ENCODE peak calls at places on chromosomes 5 and 9, in ten cellular contexts. D is SK-N-SH, R is tibial nerve, U is K562, K is A549, A is stomach, E is transverse colon, Q is ovary, Z is sigmoid colon, T is H1. N is an unnamed sample.

GRCh38 chr5:124718376-124718775 is 28.1 kb downstream of the ZNF608 start:
- DNase-seq in A (no peak), Z (no peak), Q (no peak), R (no peak), T (no peak), D (peak), K (no peak), E (no peak), U (no peak), N (no peak)

GRCh38 chr9:3189113-3189861 is 336.5 kb downstream of the RFX3 start:
- DNase-seq in A (no peak), K (no peak), Q (no peak), Z (no peak), R (no peak), U (no peak), D (no peak), T (no peak), E (no peak), N (no peak)

GRCh38 chr5:24633705-24634325 is 11.0 kb downstream of the CDH10 start:
- DNase-seq in K (peak), A (no peak), D (peak), U (peak), Z (no peak), R (no peak), T (no peak), E (no peak), Q (no peak), N (no peak)

GRCh38 chr9:121974421-121974820 is 118.7 kb downstream of the TTLL11 start:
- DNase-seq in U (no peak), Z (no peak), D (no peak), T (no peak), Q (no peak), R (no peak), A (no peak), E (no peak), K (no peak), N (no peak)

GRCh38 chr5:594241-594860 is 17.8 kb upstream of the CEP72 start:
- DNase-seq in T (no peak), Q (no peak), E (no peak), Z (no peak), A (peak), R (no peak), U (no peak), K (no peak), D (no peak), N (no peak)

GRCh38 chr5:34412769-34413168 is 243.4 kb upstream of the RAI14 start:
- DNase-seq in U (no peak), K (no peak), D (no peak), Q (no peak), E (no peak), T (no peak), Z (no peak), R (no peak), A (no peak), N (no peak)

GRCh38 chr9:14311940-14312572 is 1.9 kb downstream of the NFIB start:
- DNase-seq in U (no peak), D (no peak), A (no peak), E (no peak), R (no peak), K (no peak), Z (no peak), T (no peak), Q (no peak), N (no peak)

GRCh38 chr5:150261231-150261630 is 28.3 kb downstream of the CAMK2A start:
- DNase-seq in D (no peak), R (no peak), U (no peak), A (no peak), K (no peak), E (no peak), Q (no peak), T (no peak), Z (no peak), N (no peak)

GRCh38 chr9:19411316-19411715 is 2.5 kb downstream of the ACER2 start:
- DNase-seq in R (no peak), U (no peak), T (no peak), E (no peak), D (no peak), Z (no peak), K (no peak), A (no peak), Q (no peak), N (no peak)

GRCh38 chr9:19409406-19410194 is 791 bp downstream of the ACER2 start:
- DNase-seq in Z (peak), K (peak), U (peak), T (no peak), R (no peak), Q (peak), D (peak), E (peak), A (no peak), N (no peak)

GRCh38 chr9:19408693-19409405 is at the start of gene ACER2:
- DNase-seq in E (peak), R (peak), K (peak), Q (peak), Z (peak), A (peak), U (peak), D (peak), T (peak), N (peak)

GRCh38 chr9:19410195-19410503 is 1.3 kb downstream of the ACER2 start:
- DNase-seq in T (no peak), Z (no peak), R (no peak), U (no peak), Q (no peak), K (no peak), E (no peak), D (no peak), A (no peak), N (no peak)

GRCh38 chr9:19410594-19410993 is 1.8 kb downstream of the ACER2 start:
- DNase-seq in D (no peak), K (no peak), U (no peak), Z (no peak), E (no peak), T (no peak), A (no peak), Q (no peak), R (no peak), N (no peak)
- H3K27ac ChIP-seq in D (no peak), K (no peak), U (no peak), Z (no peak), E (no peak), T (no peak), A (no peak), Q (no peak), R (no peak), N (no peak)

GRCh38 chr9:127968717-127969383 is 11.9 kb downstream of the EEIG1 start:
- DNase-seq in K (peak), U (no peak), T (no peak), Q (no peak), Z (peak), R (peak), D (peak), E (peak), A (peak), N (no peak)

GRCh38 chr9:127965953-127966352 is 14.8 kb downstream of the EEIG1 start:
- DNase-seq in A (no peak), T (no peak), R (no peak), E (no peak), Q (no peak), Z (no peak), U (no peak), D (peak), K (no peak), N (no peak)

GRCh38 chr9:127966416-127967150 is 14.2 kb downstream of the EEIG1 start:
- DNase-seq in Z (peak), A (peak), R (no peak), K (no peak), Q (no peak), U (no peak), E (peak), D (peak), T (no peak), N (peak)

GRCh38 chr9:127967151-127967809 is 13.5 kb downstream of the EEIG1 start:
- DNase-seq in K (no peak), D (no peak), Q (no peak), R (no peak), T (no peak), E (no peak), Z (peak), A (no peak), U (no peak), N (no peak)

GRCh38 chr9:127968046-127968445 is 12.7 kb downstream of the EEIG1 start:
- DNase-seq in A (peak), Q (no peak), Z (peak), E (peak), T (no peak), R (no peak), D (no peak), U (no peak), K (peak), N (peak)
- TF ChIP-seq EP300 in A (no peak), Q (no peak), Z (no peak), E (peak), T (no peak), R (no peak), D (peak), U (no peak), K (peak), N (no peak)

DNA sequence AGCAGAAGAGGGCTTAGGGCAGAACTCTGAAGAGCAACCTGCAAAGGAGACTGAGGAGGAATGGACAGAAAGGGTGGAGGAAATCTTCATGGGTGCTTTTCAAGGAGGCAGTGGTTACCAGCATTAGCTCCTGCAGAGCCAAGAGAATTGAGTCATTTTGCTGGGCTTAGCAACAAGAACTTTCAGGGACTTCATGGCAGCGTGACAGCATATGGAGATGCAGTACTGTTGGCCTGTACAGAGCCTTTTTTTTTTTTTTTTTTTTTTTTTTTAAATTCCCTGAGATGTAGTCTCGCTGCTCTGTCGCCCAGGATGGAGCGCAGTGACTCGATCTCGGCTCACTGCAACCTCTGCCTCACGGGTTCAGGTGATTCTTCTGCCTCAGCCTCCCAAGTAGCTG is 296.0 kb upstream of the DMRT1 start:
- DNase-seq in Q (peak), E (no peak), D (no peak), Z (peak), R (no peak), T (no peak), U (no peak), K (no peak), A (no peak), N (no peak)
- H3K27ac ChIP-seq in Q (no peak), E (peak), D (no peak), Z (peak), R (no peak), T (no peak), U (no peak), K (no peak), A (peak), N (no peak)

DNA sequence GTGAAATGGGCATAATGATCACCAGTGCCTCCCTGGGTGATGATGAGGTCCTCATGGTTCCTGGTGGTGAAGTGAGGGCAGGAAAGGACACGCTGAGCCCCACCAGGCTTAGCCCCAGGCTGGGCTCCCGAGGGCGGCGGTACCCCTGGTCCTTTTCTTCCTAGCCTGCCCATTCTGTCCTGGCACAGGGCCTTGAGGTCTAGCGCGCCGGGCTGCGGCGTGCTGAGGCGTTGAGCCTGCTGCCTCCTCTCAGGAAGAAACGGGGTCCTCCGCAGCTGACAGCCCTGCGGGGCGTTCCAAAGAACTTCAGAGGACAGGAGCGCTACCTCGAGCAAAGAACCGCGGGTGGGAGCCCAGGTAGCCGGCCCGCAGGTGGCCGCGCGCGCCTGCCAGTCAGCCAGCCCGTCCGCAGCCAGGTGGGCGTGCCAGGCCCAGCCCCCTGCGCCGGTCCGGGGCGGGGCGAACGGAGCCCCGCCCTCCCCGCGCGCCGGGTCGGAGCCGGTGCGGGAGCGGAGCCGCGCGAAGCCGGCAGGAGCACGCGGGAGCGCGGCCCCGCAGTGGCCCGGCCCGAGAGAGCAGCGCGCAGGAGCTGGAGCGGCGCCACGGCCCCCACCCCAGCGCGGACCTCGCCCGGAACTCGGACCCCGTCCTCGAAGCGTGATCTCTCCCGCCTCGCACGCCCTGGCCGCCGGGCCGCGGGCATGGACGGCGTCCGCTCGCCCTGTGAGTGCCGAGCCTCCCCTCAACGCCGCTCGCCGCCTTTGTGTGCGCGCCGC is at the start of gene WNK2:
- DNase-seq in Q (no peak), D (peak), Z (no peak), T (peak), U (peak), K (peak), A (peak), E (peak), R (no peak), N (no peak)
- TF ChIP-seq EP300 in Q (no peak), D (no peak), Z (no peak), T (no peak), U (no peak), K (no peak), A (no peak), E (no peak), R (no peak), N (no peak)

DNA sequence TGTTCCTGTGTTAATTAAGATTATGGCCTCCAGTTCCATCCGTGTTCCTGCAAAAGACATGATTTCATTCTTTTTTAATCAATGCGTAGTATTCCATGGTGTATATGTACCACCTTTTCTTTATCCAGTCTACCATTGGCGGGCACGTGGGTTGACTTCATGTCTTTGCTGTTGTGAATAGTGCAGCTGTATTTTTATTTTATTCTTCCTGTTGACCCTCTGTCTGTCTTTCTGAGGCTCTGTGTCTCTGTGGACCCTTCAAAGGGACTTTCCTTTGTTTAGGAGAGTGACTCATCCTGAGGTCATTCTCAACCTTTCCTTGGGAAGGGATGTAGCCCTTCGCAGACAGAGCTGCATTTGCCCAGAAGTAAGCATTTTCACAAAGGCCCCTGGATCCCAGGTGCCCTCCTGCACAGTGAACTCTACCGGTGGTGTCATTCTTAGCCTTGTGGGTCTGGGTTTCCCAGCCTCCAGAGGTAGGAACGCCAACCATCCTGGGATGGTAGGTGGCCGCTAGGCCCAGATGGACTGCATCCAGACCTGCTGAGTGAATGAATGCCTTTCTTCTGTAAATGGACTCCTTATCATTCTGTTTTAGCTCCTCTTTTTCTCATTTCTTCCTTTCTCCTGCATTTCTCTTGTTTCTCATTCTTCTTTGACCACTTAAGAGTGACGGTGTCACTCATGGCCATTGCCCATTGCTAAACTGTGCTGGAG is 22.4 kb downstream of the TRIO start:
- DNase-seq in U (no peak), T (no peak), D (no peak), K (peak), Z (no peak), A (no peak), E (no peak), R (no peak), Q (no peak), N (no peak)
- H3K27ac ChIP-seq in U (no peak), T (no peak), D (peak), K (peak), Z (peak), A (no peak), E (no peak), R (no peak), Q (no peak), N (no peak)

GRCh38 chr5:148827723-148828122 is 1.3 kb downstream of the ADRB2 start:
- DNase-seq in U (no peak), T (no peak), E (no peak), R (no peak), Q (no peak), Z (no peak), K (no peak), A (no peak), D (no peak), N (no peak)

GRCh38 chr5:148829248-148829594 is 2.8 kb downstream of the ADRB2 start:
- DNase-seq in Q (no peak), T (no peak), E (no peak), K (no peak), D (no peak), A (no peak), U (no peak), Z (no peak), R (no peak), N (no peak)

GRCh38 chr5:148830220-148830619 is 3.8 kb downstream of the ADRB2 start:
- DNase-seq in U (no peak), E (no peak), Q (no peak), K (no peak), A (no peak), T (no peak), D (no peak), Z (no peak), R (no peak), N (no peak)

GRCh38 chr5:148828461-148829247 is 2.2 kb downstream of the ADRB2 start:
- DNase-seq in D (no peak), Q (no peak), T (no peak), E (no peak), Z (no peak), R (no peak), U (no peak), A (no peak), K (no peak), N (no peak)

DNA sequence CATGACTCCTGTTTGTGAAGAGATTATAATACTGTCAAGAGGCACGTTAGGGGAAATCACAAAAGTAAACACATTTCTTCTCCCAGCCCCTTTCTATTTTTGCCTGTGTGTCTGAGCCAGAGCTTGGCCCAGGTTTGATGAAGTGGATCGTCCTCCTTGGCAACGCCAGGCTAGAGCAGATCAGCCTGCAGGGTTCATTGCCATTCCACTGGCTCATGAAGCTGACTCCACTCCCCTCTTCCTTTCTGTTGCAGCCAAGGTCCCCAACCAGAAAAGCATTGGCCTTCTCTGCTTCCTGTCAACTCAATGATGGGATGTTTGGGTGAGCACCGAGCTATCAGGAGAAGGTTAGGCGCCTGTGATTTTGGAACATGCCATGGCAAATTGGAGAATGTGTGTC is 3.3 kb downstream of the ADRB2 start:
- DNase-seq in R (no peak), K (no peak), D (no peak), Z (no peak), U (no peak), E (no peak), A (no peak), T (no peak), Q (no peak), N (no peak)
- TF ChIP-seq EP300 in R (no peak), K (no peak), D (no peak), Z (no peak), U (no peak), E (no peak), A (no peak), T (no peak), Q (no peak), N (no peak)

GRCh38 chr5:138180841-138181240 is 1.9 kb downstream of the KIF20A start:
- DNase-seq in Z (no peak), K (no peak), D (no peak), A (no peak), U (no peak), R (no peak), T (no peak), E (no peak), Q (no peak), N (no peak)

GRCh38 chr5:138177936-138178515 is 404 bp downstream of the BRD8 start:
- DNase-seq in D (peak), Z (no peak), E (peak), U (peak), T (no peak), K (peak), A (peak), Q (no peak), R (no peak), N (peak)

GRCh38 chr5:138180183-138180782 is 1.4 kb downstream of the KIF20A start:
- DNase-seq in E (no peak), T (no peak), Z (no peak), U (peak), K (peak), R (no peak), Q (no peak), D (peak), A (no peak), N (no peak)

GRCh38 chr5:138179277-138179857 is 455 bp downstream of the KIF20A start:
- DNase-seq in Q (no peak), T (peak), E (no peak), A (no peak), K (peak), R (no peak), D (peak), U (no peak), Z (no peak), N (no peak)

GRCh38 chr5:138178516-138179276 is at the start of the genes BRD8 and KIF20A:
- DNase-seq in R (peak), T (peak), Q (peak), D (peak), U (peak), A (peak), E (peak), Z (peak), K (peak), N (peak)
- H3K27ac ChIP-seq in R (peak), T (peak), Q (peak), D (peak), U (peak), A (peak), E (peak), Z (peak), K (peak), N (peak)

GRCh38 chr5:91074615-91075014 is 308.5 kb downstream of the ARRDC3 start:
- DNase-seq in R (no peak), Z (no peak), U (no peak), D (no peak), Q (no peak), E (no peak), T (no peak), K (peak), A (no peak), N (no peak)
- TF ChIP-seq EP300 in R (no peak), Z (no peak), U (no peak), D (no peak), Q (no peak), E (no peak), T (no peak), K (no peak), A (no peak), N (peak)

N was measured in upper lobe of left lung.